ENCODE peak calls at places on chromosomes 11 and 22, in eight cellular contexts. K, D, O, J, Z, E, S and X are unnamed samples.

GRCh38 chr11:67280341-67280790 is 8.7 kb upstream of the ANKRD13D start:
- DNase-seq in Z (no peak), S (no peak), D (no peak), O (no peak), K (no peak), E (no peak), J (no peak), X (peak; percentile 26)

GRCh38 chr22:26893034-26893710 is 235.8 kb downstream of the MIAT start:
- DNase-seq in J (no peak), O (peak; percentile 45), K (no peak), D (peak; percentile 20), S (peak; percentile 56), E (peak; percentile 23), Z (no peak), X (no peak)

GRCh38 chr22:31083923-31084810 is 3.0 kb downstream of the SMTN start:
- DNase-seq in Z (no peak), K (no peak), S (no peak), E (no peak), J (no peak), O (peak; percentile 46), D (no peak), X (no peak)

GRCh38 chr11:117750357-117750756 is 46.7 kb downstream of the DSCAML1 start:
- DNase-seq in S (no peak), K (no peak), D (no peak), O (no peak), E (no peak), J (no peak), Z (no peak), X (no peak)

GRCh38 chr11:124893781-124894401 is 3.8 kb downstream of the ROBO4 start:
- DNase-seq in K (no peak), J (no peak), D (no peak), Z (no peak), S (no peak), O (no peak), E (no peak), X (no peak)

GRCh38 chr11:96338910-96339703 is 3.9 kb downstream of the MAML2 start:
- DNase-seq in D (no peak), E (peak; percentile 52), S (peak; percentile 80), K (peak; percentile 84), Z (no peak), O (peak; percentile 91), J (no peak), X (no peak)

GRCh38 chr11:122141757-122142156 is 25.7 kb upstream of the BLID start:
- DNase-seq in J (no peak), E (no peak), S (no peak), O (no peak), D (no peak), Z (no peak), K (no peak), X (no peak)

GRCh38 chr11:95788921-95789505 is 569 bp downstream of the FAM76B start:
- DNase-seq in D (peak; percentile 80), S (peak; percentile 77), E (peak; percentile 84), K (peak; percentile 43), J (no peak), O (peak; percentile 79), Z (peak; percentile 54), X (no peak)

GRCh38 chr11:44936527-44936926 is 14.2 kb downstream of the TP53I11 start:
- DNase-seq in O (peak; percentile 76), E (peak; percentile 87), K (peak; percentile 76), Z (peak; percentile 88), J (peak; percentile 55), D (peak; percentile 74), S (peak; percentile 78), X (peak; percentile 88)

GRCh38 chr11:131385763-131386394 is 15.5 kb downstream of the NTM start:
- DNase-seq in K (no peak), O (no peak), S (no peak), Z (no peak), D (no peak), J (no peak), E (no peak), X (no peak)

GRCh38 chr11:131389582-131389981 is 19.2 kb downstream of the NTM start:
- DNase-seq in O (no peak), E (no peak), J (no peak), Z (no peak), D (no peak), S (no peak), K (no peak), X (no peak)

GRCh38 chr11:131391161-131391560 is 20.7 kb downstream of the NTM start:
- DNase-seq in D (no peak), E (no peak), O (no peak), K (no peak), Z (no peak), S (no peak), J (no peak), X (no peak)

DNA sequence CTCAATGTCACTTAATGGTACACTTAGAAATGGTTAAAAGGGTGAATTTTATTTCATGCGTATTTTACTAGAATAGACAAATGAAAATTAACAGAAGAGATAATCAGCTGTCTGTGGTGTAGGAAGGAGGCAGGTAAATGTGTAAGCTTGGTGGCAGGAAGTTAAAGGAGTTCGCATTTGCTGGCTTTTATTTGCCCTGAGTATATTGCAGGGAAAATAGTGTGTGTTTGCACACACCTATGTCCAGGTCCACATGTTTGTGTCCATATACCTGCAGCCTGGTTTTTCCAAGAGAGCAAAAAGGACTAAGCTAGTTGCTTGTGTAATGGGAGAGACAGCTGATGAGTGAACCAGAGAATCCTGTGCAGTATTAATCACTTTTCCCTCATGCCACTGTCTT is 16.0 kb downstream of the NTM start:
- DNase-seq in D (no peak), O (no peak), S (no peak), J (no peak), E (no peak), K (no peak), Z (no peak), X (no peak)
- H3K4me3 ChIP-seq in D (no peak overlapping the region), O (no peak overlapping the region), S (no peak overlapping the region), J (no peak overlapping the region), E (no peak overlapping the region), K (no peak overlapping the region), Z (no peak overlapping the region), X (no peak overlapping the region)

GRCh38 chr11:34439521-34440258 is 956 bp downstream of the CAT start:
- DNase-seq in S (no peak), D (no peak), K (no peak), Z (peak; percentile 2), E (no peak), O (peak; percentile 6), J (no peak), X (no peak)
- H3K9ac ChIP-seq in S (peak overlapping the region; percentile 97), D (no peak overlapping the region), K (peak overlapping the region; percentile 68), Z (no peak overlapping the region), E (peak overlapping the region; percentile 89), O (peak overlapping the region; percentile 87), J (peak overlapping the region; percentile 78), X (peak overlapping the region; percentile 72)

GRCh38 chr22:23144432-23144831 is 845 bp upstream of the RAB36 start:
- DNase-seq in S (no peak), O (no peak), D (no peak), Z (no peak), K (no peak), J (no peak), E (no peak), X (no peak)
- H3K4me1 ChIP-seq in S (peaks cover 25% of the 10 kb centered on the region), O (peaks cover 3% of the 10 kb centered on the region), D (peaks cover 14% of the 10 kb centered on the region), Z (peaks cover 22% of the 10 kb centered on the region), K (peaks cover 19% of the 10 kb centered on the region), J (peaks cover 36% of the 10 kb centered on the region), E (peaks cover 2% of the 10 kb centered on the region), X (peaks cover 32% of the 10 kb centered on the region)

GRCh38 chr11:64859542-64860414 is 15.3 kb upstream of the CDC42BPG start:
- DNase-seq in Z (no peak), E (no peak), K (no peak), O (no peak), S (no peak), J (no peak), D (no peak), X (peak; percentile 76)

GRCh38 chr11:64861227-64861970 is 16.9 kb upstream of the CDC42BPG start:
- DNase-seq in S (no peak), E (no peak), O (no peak), J (no peak), Z (no peak), K (no peak), D (no peak), X (no peak)

GRCh38 chr11:64856382-64857227 is 12.2 kb upstream of the CDC42BPG start:
- DNase-seq in K (peak; percentile 85), D (no peak), O (peak; percentile 98), J (peak; percentile 80), Z (no peak), E (peak; percentile 52), S (peak; percentile 98), X (peak; percentile 95)

GRCh38 chr11:64857485-64857884 is 13.0 kb upstream of the CDC42BPG start:
- DNase-seq in D (no peak), J (no peak), O (no peak), K (no peak), S (no peak), Z (no peak), E (no peak), X (no peak)

GRCh38 chr11:64858467-64859401 is 14.3 kb upstream of the CDC42BPG start:
- DNase-seq in S (no peak), Z (no peak), D (no peak), J (no peak), O (no peak), K (no peak), E (no peak), X (peak; percentile 77)
- H3K4me3 ChIP-seq in S (no peak overlapping the region), Z (no peak overlapping the region), D (no peak overlapping the region), J (no peak overlapping the region), O (no peak overlapping the region), K (no peak overlapping the region), E (no peak overlapping the region), X (no peak overlapping the region)